ENCODE peak calls at places on chromosomes 11 and 22, in ten cellular contexts. One of them, this sample, is unnamed.

GRCh38 chr22:28034760-28035401 is 115.8 kb upstream of the PITPNB start:
- DNase-seq in A549: no peak
- DNase-seq in SK-N-SH: peak; percentile 64
- DNase-seq in HCT116: no peak
- DNase-seq in H9: no peak
- DNase-seq in PC-9: no peak
- DNase-seq in hepatocyte: peak; percentile 54
- DNase-seq in CD8-positive, alpha-beta T cell: no peak
- DNase-seq in heart left ventricle: peak; percentile 94
- DNase-seq in MM.1S: no peak
- DNase-seq in this sample: no peak

GRCh38 chr22:39727541-39727940 is 157.0 kb downstream of the CACNA1I start:
- DNase-seq in A549: peak; percentile 24
- DNase-seq in SK-N-SH: no peak
- DNase-seq in HCT116: no peak
- DNase-seq in H9: no peak
- DNase-seq in PC-9: peak; percentile 52
- DNase-seq in hepatocyte: peak; percentile 63
- DNase-seq in CD8-positive, alpha-beta T cell: peak; percentile 37
- DNase-seq in heart left ventricle: no peak
- DNase-seq in MM.1S: no peak
- DNase-seq in this sample: no peak

GRCh38 chr11:112127056-112127455 is 36.8 kb downstream of the IL18 start:
- DNase-seq in A549: no peak
- DNase-seq in SK-N-SH: no peak
- DNase-seq in HCT116: no peak
- DNase-seq in H9: no peak
- DNase-seq in PC-9: no peak
- DNase-seq in hepatocyte: no peak
- DNase-seq in CD8-positive, alpha-beta T cell: no peak
- DNase-seq in heart left ventricle: no peak
- DNase-seq in MM.1S: no peak
- DNase-seq in this sample: no peak

GRCh38 chr11:109138200-109138599 is 283.8 kb upstream of the C11orf87 start:
- DNase-seq in A549: no peak
- DNase-seq in SK-N-SH: no peak
- DNase-seq in HCT116: no peak
- DNase-seq in H9: no peak
- DNase-seq in PC-9: no peak
- DNase-seq in hepatocyte: no peak
- DNase-seq in CD8-positive, alpha-beta T cell: no peak
- DNase-seq in heart left ventricle: no peak
- DNase-seq in MM.1S: no peak
- DNase-seq in this sample: no peak

GRCh38 chr22:30668306-30668655 is 606 bp upstream of the DUSP18 start:
- DNase-seq in A549: peak; percentile 30
- DNase-seq in SK-N-SH: no peak
- DNase-seq in HCT116: peak; percentile 4
- DNase-seq in H9: no peak
- DNase-seq in PC-9: no peak
- DNase-seq in hepatocyte: no peak
- DNase-seq in CD8-positive, alpha-beta T cell: no peak
- DNase-seq in heart left ventricle: no peak
- DNase-seq in MM.1S: no peak
- DNase-seq in this sample: no peak

GRCh38 chr11:31813242-31813960 is 2.3 kb upstream of the PAX6 start:
- DNase-seq in A549: no peak
- DNase-seq in SK-N-SH: peak; percentile 23
- DNase-seq in HCT116: no peak
- DNase-seq in H9: no peak
- DNase-seq in PC-9: no peak
- DNase-seq in hepatocyte: no peak
- DNase-seq in CD8-positive, alpha-beta T cell: no peak
- DNase-seq in heart left ventricle: no peak
- DNase-seq in MM.1S: no peak
- DNase-seq in this sample: no peak

GRCh38 chr11:70772950-70773349 is 374.6 kb downstream of the CTTN start:
- DNase-seq in A549: no peak
- DNase-seq in SK-N-SH: no peak
- DNase-seq in HCT116: no peak
- DNase-seq in H9: no peak
- DNase-seq in PC-9: no peak
- DNase-seq in hepatocyte: no peak
- DNase-seq in CD8-positive, alpha-beta T cell: no peak
- DNase-seq in heart left ventricle: no peak
- DNase-seq in MM.1S: no peak
- DNase-seq in this sample: no peak

GRCh38 chr11:123301696-123302400 is 106.8 kb upstream of the CLMP start:
- DNase-seq in A549: peak; percentile 44
- DNase-seq in SK-N-SH: peak; percentile 94
- DNase-seq in HCT116: peak; percentile 18
- DNase-seq in H9: peak; percentile 82
- DNase-seq in PC-9: no peak
- DNase-seq in hepatocyte: peak; percentile 82
- DNase-seq in CD8-positive, alpha-beta T cell: peak; percentile 80
- DNase-seq in heart left ventricle: peak; percentile 70
- DNase-seq in MM.1S: peak; percentile 45
- DNase-seq in this sample: no peak

GRCh38 chr11:65456418-65456817 is 33.8 kb downstream of the NEAT1 start:
- DNase-seq in A549: no peak
- DNase-seq in SK-N-SH: no peak
- DNase-seq in HCT116: no peak
- DNase-seq in H9: no peak
- DNase-seq in PC-9: no peak
- DNase-seq in hepatocyte: no peak
- DNase-seq in CD8-positive, alpha-beta T cell: no peak
- DNase-seq in heart left ventricle: no peak
- DNase-seq in MM.1S: no peak
- DNase-seq in this sample: no peak

GRCh38 chr11:65808744-65809341 is 22.0 kb downstream of the OVOL1 start:
- DNase-seq in A549: no peak
- DNase-seq in SK-N-SH: no peak
- DNase-seq in HCT116: no peak
- DNase-seq in H9: no peak
- DNase-seq in PC-9: no peak
- DNase-seq in hepatocyte: no peak
- DNase-seq in CD8-positive, alpha-beta T cell: no peak
- DNase-seq in heart left ventricle: no peak
- DNase-seq in MM.1S: no peak
- DNase-seq in this sample: no peak

GRCh38 chr11:121458551-121458950 is 5.8 kb upstream of the SORL1-AS1 start:
- DNase-seq in A549: no peak
- DNase-seq in SK-N-SH: no peak
- DNase-seq in HCT116: no peak
- DNase-seq in H9: no peak
- DNase-seq in PC-9: no peak
- DNase-seq in hepatocyte: no peak
- DNase-seq in CD8-positive, alpha-beta T cell: no peak
- DNase-seq in heart left ventricle: no peak
- DNase-seq in MM.1S: no peak
- DNase-seq in this sample: no peak

GRCh38 chr22:28029201-28029948 is 110.3 kb upstream of the PITPNB start:
- DNase-seq in A549: no peak
- DNase-seq in SK-N-SH: peak; percentile 59
- DNase-seq in HCT116: no peak
- DNase-seq in H9: no peak
- DNase-seq in PC-9: peak; percentile 93
- DNase-seq in hepatocyte: no peak
- DNase-seq in CD8-positive, alpha-beta T cell: no peak
- DNase-seq in heart left ventricle: peak; percentile 57
- DNase-seq in MM.1S: no peak
- DNase-seq in this sample: no peak

GRCh38 chr11:100941033-100941432 is 188.6 kb downstream of the PGR start:
- DNase-seq in A549: no peak
- DNase-seq in SK-N-SH: no peak
- DNase-seq in HCT116: no peak
- DNase-seq in H9: no peak
- DNase-seq in PC-9: no peak
- DNase-seq in hepatocyte: no peak
- DNase-seq in CD8-positive, alpha-beta T cell: no peak
- DNase-seq in heart left ventricle: no peak
- DNase-seq in MM.1S: no peak
- DNase-seq in this sample: no peak

GRCh38 chr22:29348956-29349355 is 33.5 kb upstream of the RASL10A start:
- DNase-seq in A549: no peak
- DNase-seq in SK-N-SH: no peak
- DNase-seq in HCT116: no peak
- DNase-seq in H9: no peak
- DNase-seq in PC-9: peak; percentile 70
- DNase-seq in hepatocyte: no peak
- DNase-seq in CD8-positive, alpha-beta T cell: no peak
- DNase-seq in heart left ventricle: peak; percentile 25
- DNase-seq in MM.1S: no peak
- DNase-seq in this sample: peak; percentile 54
- H3K27ac ChIP-seq in A549: no peak overlapping the region
- H3K27ac ChIP-seq in SK-N-SH: no peak overlapping the region
- H3K27ac ChIP-seq in HCT116: no peak overlapping the region
- H3K27ac ChIP-seq in H9: no peak overlapping the region
- H3K27ac ChIP-seq in PC-9: no peak overlapping the region
- H3K27ac ChIP-seq in hepatocyte: no peak overlapping the region
- H3K27ac ChIP-seq in CD8-positive, alpha-beta T cell: no peak overlapping the region
- H3K27ac ChIP-seq in heart left ventricle: no peak overlapping the region
- H3K27ac ChIP-seq in MM.1S: no peak overlapping the region
- H3K27ac ChIP-seq in this sample: peak overlapping the region; percentile 35

GRCh38 chr11:86158716-86159669 is 85.6 kb upstream of the EED start:
- DNase-seq in A549: no peak
- DNase-seq in SK-N-SH: no peak
- DNase-seq in HCT116: no peak
- DNase-seq in H9: no peak
- DNase-seq in PC-9: peak; percentile 49
- DNase-seq in hepatocyte: no peak
- DNase-seq in CD8-positive, alpha-beta T cell: no peak
- DNase-seq in heart left ventricle: no peak
- DNase-seq in MM.1S: no peak
- DNase-seq in this sample: no peak
- H3K27ac ChIP-seq in A549: no peak overlapping the region
- H3K27ac ChIP-seq in SK-N-SH: no peak overlapping the region
- H3K27ac ChIP-seq in HCT116: no peak overlapping the region
- H3K27ac ChIP-seq in H9: no peak overlapping the region
- H3K27ac ChIP-seq in PC-9: no peak overlapping the region
- H3K27ac ChIP-seq in hepatocyte: no peak overlapping the region
- H3K27ac ChIP-seq in CD8-positive, alpha-beta T cell: no peak overlapping the region
- H3K27ac ChIP-seq in heart left ventricle: no peak overlapping the region
- H3K27ac ChIP-seq in MM.1S: no peak overlapping the region
- H3K27ac ChIP-seq in this sample: no peak overlapping the region

DNA sequence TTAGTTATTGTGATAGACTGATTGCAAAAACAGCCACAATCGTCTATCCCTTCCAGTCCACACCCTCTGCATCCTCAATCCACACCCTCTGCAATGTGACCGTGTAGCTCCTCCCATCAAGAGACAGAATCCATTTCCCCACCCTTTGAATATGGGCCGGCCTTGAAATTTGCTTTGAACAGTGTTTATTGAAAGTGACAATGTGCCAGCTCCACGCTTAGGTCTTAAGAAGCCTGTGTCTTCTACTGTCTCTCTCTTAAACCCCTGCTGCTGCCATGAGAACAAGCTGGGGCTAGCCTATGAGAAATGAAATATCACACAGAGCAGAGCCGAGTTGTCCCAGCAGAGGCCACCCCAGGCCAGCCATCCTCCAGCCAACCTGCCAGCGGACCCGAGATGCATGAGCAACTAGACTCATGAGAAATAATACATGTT is 22.3 kb upstream of the MICAL2 start:
- DNase-seq in A549: no peak
- DNase-seq in SK-N-SH: no peak
- DNase-seq in HCT116: no peak
- DNase-seq in H9: no peak
- DNase-seq in PC-9: peak; percentile 63
- DNase-seq in hepatocyte: no peak
- DNase-seq in CD8-positive, alpha-beta T cell: no peak
- DNase-seq in heart left ventricle: peak; percentile 68
- DNase-seq in MM.1S: no peak
- DNase-seq in this sample: peak; percentile 45
- H3K27ac ChIP-seq in A549: peak overlapping the region; percentile 97
- H3K27ac ChIP-seq in SK-N-SH: peak overlapping the region; percentile 90
- H3K27ac ChIP-seq in HCT116: peak overlapping the region; percentile 73
- H3K27ac ChIP-seq in H9: no peak overlapping the region
- H3K27ac ChIP-seq in PC-9: peak overlapping the region; percentile 100
- H3K27ac ChIP-seq in hepatocyte: peak overlapping the region; percentile 96
- H3K27ac ChIP-seq in CD8-positive, alpha-beta T cell: no peak overlapping the region
- H3K27ac ChIP-seq in heart left ventricle: peak overlapping the region; percentile 96
- H3K27ac ChIP-seq in MM.1S: no peak overlapping the region
- H3K27ac ChIP-seq in this sample: peak overlapping the region; percentile 100

DNA sequence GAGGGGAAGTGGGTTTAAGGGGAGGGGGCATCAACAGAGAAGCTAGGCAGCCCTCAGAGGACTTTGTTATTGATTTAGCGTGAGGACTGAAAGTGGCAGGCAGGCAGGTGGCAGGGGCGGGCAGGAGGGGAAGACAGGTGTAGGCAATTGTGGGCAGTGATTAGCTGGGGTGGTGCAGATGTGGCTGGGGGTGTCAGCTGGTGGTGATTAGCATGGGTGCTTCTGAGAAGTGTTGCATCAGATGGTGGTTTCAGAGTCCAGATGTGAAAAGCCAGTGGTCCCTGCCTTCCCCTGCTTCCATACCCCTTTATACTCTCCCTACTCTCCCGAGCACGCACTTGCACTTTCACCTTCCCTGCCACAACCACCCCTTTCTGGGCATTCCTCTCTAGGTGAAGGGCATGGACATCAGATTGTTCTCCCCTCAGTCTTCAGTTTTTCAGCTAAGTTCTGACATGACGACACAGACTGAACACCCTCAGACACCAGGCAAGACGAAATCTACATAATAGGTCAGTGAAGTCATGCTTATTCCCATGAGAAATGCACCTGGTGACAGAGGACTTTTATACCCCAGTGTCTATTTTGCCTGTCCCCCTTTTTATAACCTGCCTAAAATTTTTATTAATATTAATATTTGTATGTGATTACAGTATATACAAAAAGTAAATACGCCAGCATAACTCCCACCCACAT is 435.7 kb upstream of the CADM1 start:
- DNase-seq in A549: no peak
- DNase-seq in SK-N-SH: no peak
- DNase-seq in HCT116: no peak
- DNase-seq in H9: no peak
- DNase-seq in PC-9: no peak
- DNase-seq in hepatocyte: no peak
- DNase-seq in CD8-positive, alpha-beta T cell: no peak
- DNase-seq in heart left ventricle: no peak
- DNase-seq in MM.1S: peak; percentile 72
- DNase-seq in this sample: no peak
- H3K27ac ChIP-seq in A549: no peak overlapping the region
- H3K27ac ChIP-seq in SK-N-SH: no peak overlapping the region
- H3K27ac ChIP-seq in HCT116: no peak overlapping the region
- H3K27ac ChIP-seq in H9: no peak overlapping the region
- H3K27ac ChIP-seq in PC-9: no peak overlapping the region
- H3K27ac ChIP-seq in hepatocyte: no peak overlapping the region
- H3K27ac ChIP-seq in CD8-positive, alpha-beta T cell: no peak overlapping the region
- H3K27ac ChIP-seq in heart left ventricle: no peak overlapping the region
- H3K27ac ChIP-seq in MM.1S: peak overlapping the region; percentile 28
- H3K27ac ChIP-seq in this sample: no peak overlapping the region

DNA sequence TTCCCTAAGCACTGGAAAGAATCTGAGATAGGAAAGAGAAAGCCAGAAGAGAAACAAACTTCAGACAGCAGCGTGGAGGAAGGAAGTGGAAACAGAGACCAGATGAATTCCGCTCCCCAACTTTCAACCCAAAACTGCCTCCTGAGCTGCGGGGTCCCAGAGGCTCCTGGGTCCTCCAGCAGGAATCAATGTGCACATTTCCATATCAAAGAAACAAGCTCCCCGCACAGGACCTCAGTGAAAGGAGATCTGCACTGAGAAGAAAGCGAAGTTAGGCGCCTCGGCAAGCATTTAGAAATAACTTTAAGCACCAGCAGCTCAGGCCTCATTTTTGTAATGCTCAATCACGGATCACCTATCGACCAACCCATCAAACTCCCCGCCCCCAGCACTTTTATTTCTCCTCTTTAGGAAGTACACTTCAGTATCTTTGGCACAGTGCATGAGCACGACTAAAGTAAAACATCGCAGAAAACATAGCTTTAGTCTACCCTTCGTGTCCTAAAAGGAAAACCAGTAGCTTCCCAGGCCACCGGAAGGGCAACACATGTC is 245.5 kb downstream of the ETS1 start:
- DNase-seq in A549: no peak
- DNase-seq in SK-N-SH: no peak
- DNase-seq in HCT116: no peak
- DNase-seq in H9: no peak
- DNase-seq in PC-9: no peak
- DNase-seq in hepatocyte: no peak
- DNase-seq in CD8-positive, alpha-beta T cell: no peak
- DNase-seq in heart left ventricle: no peak
- DNase-seq in MM.1S: no peak
- DNase-seq in this sample: no peak
- H3K27ac ChIP-seq in A549: no peak overlapping the region
- H3K27ac ChIP-seq in SK-N-SH: no peak overlapping the region
- H3K27ac ChIP-seq in HCT116: no peak overlapping the region
- H3K27ac ChIP-seq in H9: no peak overlapping the region
- H3K27ac ChIP-seq in PC-9: peak overlapping the region; percentile 42
- H3K27ac ChIP-seq in hepatocyte: peak overlapping the region; percentile 56
- H3K27ac ChIP-seq in CD8-positive, alpha-beta T cell: peak overlapping the region; percentile 68
- H3K27ac ChIP-seq in heart left ventricle: peak overlapping the region; percentile 75
- H3K27ac ChIP-seq in MM.1S: no peak overlapping the region
- H3K27ac ChIP-seq in this sample: peak overlapping the region; percentile 80